ENCODE peak calls at places on chromosomes 3 and 15, in five cellular contexts. X is GM12865; Y is CD8-positive, alpha-beta memory T cell; S is heart left ventricle; A is breast epithelium. K is an unnamed sample.

GRCh38 chr3:46123646-46124045 is 84.5 kb downstream of the CCR1 start:
- DNase-seq in X (no peak), Y (no peak), S (no peak), A (no peak), K (no peak)

GRCh38 chr3:181558870-181559269 is 152.9 kb upstream of the SOX2 start:
- DNase-seq in X (no peak), Y (no peak), S (peak; percentile 35), A (no peak), K (no peak)

GRCh38 chr3:133256787-133257483 is 142.9 kb upstream of the BFSP2 start:
- DNase-seq in X (peak; percentile 48), Y (no peak), S (no peak), A (no peak), K (no peak)

GRCh38 chr15:62021991-62022600 is 38.2 kb downstream of the VPS13C start:
- DNase-seq in X (no peak), Y (no peak), S (no peak), A (no peak), K (no peak)

GRCh38 chr15:60374628-60375081 is 23.1 kb downstream of the ANXA2 start:
- DNase-seq in X (no peak), Y (no peak), S (no peak), A (peak; percentile 83), K (no peak)

GRCh38 chr3:167861649-167862048 is 126.1 kb downstream of the SERPINI1 start:
- DNase-seq in X (no peak), Y (no peak), S (no peak), A (no peak), K (no peak)

GRCh38 chr15:71048913-71049675 is 66.2 kb upstream of the THSD4 start:
- DNase-seq in X (no peak), Y (no peak), S (no peak), A (no peak), K (no peak)

GRCh38 chr15:85671156-85671555 is 123.6 kb downstream of the KLHL25 start:
- DNase-seq in X (no peak), Y (no peak), S (peak; percentile 32), A (no peak), K (no peak)

GRCh38 chr3:43638594-43639447 is 17.0 kb upstream of the ANO10 start:
- DNase-seq in X (peak; percentile 45), Y (peak; percentile 7), S (no peak), A (no peak), K (no peak)

GRCh38 chr3:29683306-29683993 is 402.6 kb downstream of the RBMS3 start:
- DNase-seq in X (peak; percentile 71), Y (no peak), S (no peak), A (no peak), K (no peak)

GRCh38 chr3:41690766-41691563 is 270.9 kb downstream of the ULK4 start:
- DNase-seq in X (no peak), Y (no peak), S (no peak), A (no peak), K (no peak)

GRCh38 chr3:5663604-5664003 is 476.1 kb downstream of the EDEM1 start:
- DNase-seq in X (no peak), Y (no peak), S (no peak), A (no peak), K (no peak)

GRCh38 chr3:170862618-170863374 is 7.2 kb downstream of the RPL22L1 start:
- DNase-seq in X (no peak), Y (no peak), S (no peak), A (no peak), K (no peak)

GRCh38 chr3:185896565-185896964 is 41.2 kb downstream of the TRA2B start:
- DNase-seq in X (no peak), Y (no peak), S (no peak), A (no peak), K (no peak)

GRCh38 chr3:47645551-47645950 is 66.9 kb upstream of the CSPG5 start:
- DNase-seq in X (no peak), Y (no peak), S (no peak), A (no peak), K (no peak)

GRCh38 chr3:126887686-126888085 is 95.2 kb upstream of the PLXNA1 start:
- DNase-seq in X (no peak), Y (no peak), S (no peak), A (no peak), K (no peak)

GRCh38 chr15:44792715-44793114 is 56.4 kb downstream of the TRIM69 start:
- DNase-seq in X (no peak), Y (no peak), S (no peak), A (no peak), K (no peak)

GRCh38 chr15:70412717-70413266 is 315.1 kb upstream of the TLE3 start:
- DNase-seq in X (no peak), Y (no peak), S (no peak), A (peak; percentile 32), K (no peak)

GRCh38 chr3:87495946-87496345 is 219.6 kb upstream of the POU1F1 start:
- DNase-seq in X (no peak), Y (no peak), S (no peak), A (no peak), K (no peak)

GRCh38 chr15:99446565-99447496 is 119.0 kb upstream of the MEF2A start:
- DNase-seq in X (no peak), Y (no peak), S (no peak), A (peak; percentile 8), K (no peak)

GRCh38 chr3:175398676-175399075 is 539.5 kb downstream of the NAALADL2 start:
- DNase-seq in X (no peak), Y (no peak), S (no peak), A (no peak), K (no peak)
- H3K4me3 ChIP-seq in X (no peak overlapping the region), Y (no peak overlapping the region), S (no peak overlapping the region), A (no peak overlapping the region), K (no peak overlapping the region)

GRCh38 chr3:129231331-129232119 is 17.9 kb upstream of the COPG1 start:
- DNase-seq in X (no peak), Y (no peak), S (no peak), A (no peak), K (no peak)
- H3K4me3 ChIP-seq in X (no peak overlapping the region), Y (no peak overlapping the region), S (no peak overlapping the region), A (no peak overlapping the region), K (no peak overlapping the region)

DNA sequence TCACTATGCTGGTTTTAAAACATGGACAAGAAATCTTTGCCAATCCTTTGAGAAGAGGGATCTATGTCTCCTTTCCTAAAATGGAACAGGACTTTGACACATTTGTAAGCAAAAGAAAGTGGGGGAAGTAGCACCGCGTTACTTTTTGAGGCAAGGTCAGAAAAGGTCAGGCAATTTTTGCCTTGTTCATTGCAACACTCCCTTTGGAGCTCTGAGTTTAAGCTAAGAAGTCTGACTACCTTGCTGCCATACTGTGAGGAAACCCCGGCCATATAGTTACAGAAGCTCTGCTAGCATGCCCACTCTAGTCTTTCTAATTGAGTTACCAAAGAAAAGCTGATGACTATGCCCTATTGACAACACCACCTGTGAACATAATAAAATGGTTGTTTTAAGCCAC is 1.4 kb downstream of the FAM227B start:
- DNase-seq in X (no peak), Y (no peak), S (no peak), A (no peak), K (no peak)
- H3K4me3 ChIP-seq in X (no peak overlapping the region), Y (no peak overlapping the region), S (no peak overlapping the region), A (no peak overlapping the region), K (no peak overlapping the region)

GRCh38 chr3:141726483-141726882 is 11.6 kb upstream of the RNF7 start:
- DNase-seq in X (no peak), Y (no peak), S (no peak), A (no peak), K (no peak)
- H3K4me3 ChIP-seq in X (no peak overlapping the region), Y (no peak overlapping the region), S (no peak overlapping the region), A (no peak overlapping the region), K (no peak overlapping the region)

GRCh38 chr3:158791259-158791920 is 10.5 kb upstream of the MFSD1 start:
- DNase-seq in X (peak; percentile 69), Y (no peak), S (no peak), A (no peak), K (peak; percentile 46)
- H3K4me3 ChIP-seq in X (no peak overlapping the region), Y (no peak overlapping the region), S (no peak overlapping the region), A (peak overlapping the region; percentile 28), K (no peak overlapping the region)

GRCh38 chr3:121752261-121752660 is 2.7 kb upstream of the GOLGB1 start:
- DNase-seq in X (no peak), Y (no peak), S (no peak), A (no peak), K (no peak)

GRCh38 chr3:121749276-121750086 is at the start of gene GOLGB1:
- DNase-seq in X (peak; percentile 99), Y (peak; percentile 90), S (peak; percentile 96), A (peak; percentile 99), K (peak; percentile 95)

GRCh38 chr3:121748638-121749275 is 784 bp downstream of the GOLGB1 start:
- DNase-seq in X (peak; percentile 76), Y (no peak), S (no peak), A (no peak), K (no peak)

GRCh38 chr3:121750087-121750415 is 510 bp upstream of the GOLGB1 start:
- DNase-seq in X (no peak), Y (no peak), S (no peak), A (no peak), K (no peak)

GRCh38 chr3:121747976-121748375 is 1.6 kb downstream of the GOLGB1 start:
- DNase-seq in X (no peak), Y (no peak), S (no peak), A (no peak), K (no peak)
- H3K4me3 ChIP-seq in X (peak overlapping the region; percentile 93), Y (peak overlapping the region; percentile 90), S (peak overlapping the region; percentile 87), A (peak overlapping the region; percentile 86), K (peak overlapping the region; percentile 59)

GRCh38 chr3:161137260-161137659 is 32.1 kb upstream of the B3GALNT1 start:
- DNase-seq in X (no peak), Y (no peak), S (no peak), A (no peak), K (no peak)

GRCh38 chr3:161139686-161140085 is 34.5 kb upstream of the B3GALNT1 start:
- DNase-seq in X (no peak), Y (no peak), S (no peak), A (no peak), K (no peak)

DNA sequence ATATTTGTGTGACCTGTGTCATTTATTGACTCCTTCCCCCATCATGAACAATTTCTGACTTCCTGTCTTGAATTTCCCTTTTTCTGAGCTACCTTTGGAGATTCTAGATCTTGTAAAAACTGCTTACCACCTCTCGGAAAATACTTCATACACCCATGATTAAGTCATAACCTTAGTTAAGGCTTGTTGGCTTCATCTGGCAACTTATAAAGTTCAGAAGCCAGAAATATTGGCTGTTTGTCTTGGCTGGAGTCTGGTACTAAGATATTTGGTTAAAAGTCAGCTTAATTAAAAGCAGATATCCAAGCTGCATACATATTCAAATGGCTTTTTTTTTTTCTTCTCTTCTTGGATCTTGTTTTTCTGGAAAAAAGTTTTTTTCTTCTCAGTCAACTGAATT is 37.3 kb upstream of the B3GALNT1 start:
- DNase-seq in X (no peak), Y (no peak), S (no peak), A (no peak), K (no peak)
- H3K4me3 ChIP-seq in X (no peak overlapping the region), Y (no peak overlapping the region), S (no peak overlapping the region), A (no peak overlapping the region), K (no peak overlapping the region)

GRCh38 chr3:58537412-58538301 is 667 bp upstream of the ACOX2 start:
- DNase-seq in X (no peak), Y (no peak), S (no peak), A (no peak), K (no peak)

GRCh38 chr3:58539636-58540035 is 2.6 kb upstream of the ACOX2 start:
- DNase-seq in X (no peak), Y (no peak), S (no peak), A (no peak), K (no peak)

GRCh38 chr3:58535531-58536500 is 1.2 kb downstream of the ACOX2 start:
- DNase-seq in X (no peak), Y (no peak), S (no peak), A (no peak), K (peak; percentile 56)

GRCh38 chr3:58534592-58535494 is 2.1 kb downstream of the ACOX2 start:
- DNase-seq in X (no peak), Y (no peak), S (no peak), A (no peak), K (no peak)

GRCh38 chr3:58536501-58537411 is at the start of gene ACOX2:
- DNase-seq in X (no peak), Y (no peak), S (peak; percentile 89), A (peak; percentile 43), K (peak; percentile 79)
- H3K4me3 ChIP-seq in X (no peak within 1 kb of the TSS), Y (no peak within 1 kb of the TSS), S (peak within 1 kb of the TSS; percentile 53), A (peak within 1 kb of the TSS; percentile 42), K (peak within 1 kb of the TSS; percentile 35)

K was measured in uterus.